ENCODE peak calls at places on chromosomes 3 and 15, in four cellular contexts. P is fibroblast of mammary gland, G is GM23338, T is AG04450. Z is an unnamed sample.

GRCh38 chr3:162302983-162303624 is 806.5 kb downstream of the OTOL1 start:
- DNase-seq in P (peak), G (no peak), T (no peak), Z (peak)

GRCh38 chr3:107117922-107118576 is 259.2 kb upstream of the CCDC54 start:
- DNase-seq in P (peak), G (peak), T (peak), Z (peak)

GRCh38 chr15:50353999-50354837 is 780 bp downstream of the GABPB1 start:
- DNase-seq in P (peak), G (peak), T (peak), Z (peak)

GRCh38 chr15:60511351-60512157 is 32.6 kb upstream of the ICE2 start:
- DNase-seq in P (no peak), G (no peak), T (no peak), Z (no peak)

GRCh38 chr15:81930582-81931369 is 115.0 kb downstream of the MEX3B start:
- DNase-seq in P (no peak), G (no peak), T (no peak), Z (no peak)

GRCh38 chr3:191962324-191962723 is 501.4 kb downstream of the PYDC2 start:
- DNase-seq in P (no peak), G (no peak), T (no peak), Z (no peak)

GRCh38 chr15:99435138-99435695 is 130.6 kb upstream of the MEF2A start:
- DNase-seq in P (no peak), G (no peak), T (no peak), Z (peak)

GRCh38 chr3:58130591-58130990 is 80.2 kb downstream of the DNASE1L3 start:
- DNase-seq in P (no peak), G (no peak), T (no peak), Z (no peak)

GRCh38 chr15:89399390-89400120 is 64.9 kb upstream of the POLG start:
- DNase-seq in P (peak), G (peak), T (no peak), Z (peak)

GRCh38 chr3:177382944-177383343 is 185.7 kb upstream of the TBL1XR1 start:
- DNase-seq in P (peak), G (no peak), T (no peak), Z (no peak)

GRCh38 chr15:28990390-28990789 is 104.6 kb downstream of the APBA2 start:
- DNase-seq in P (no peak), G (no peak), T (no peak), Z (no peak)

GRCh38 chr15:48679952-48680351 is 34.4 kb upstream of the FBN1 start:
- DNase-seq in P (peak), G (no peak), T (no peak), Z (no peak)

GRCh38 chr3:145704020-145704419 is 457.0 kb downstream of the PLOD2 start:
- DNase-seq in P (peak), G (no peak), T (no peak), Z (no peak)

GRCh38 chr3:100084100-100084806 is 30.0 kb downstream of the FILIP1L start:
- DNase-seq in P (no peak), G (no peak), T (no peak), Z (no peak)

GRCh38 chr3:144054766-144055165 is 83.1 kb downstream of the DIPK2A start:
- DNase-seq in P (no peak), G (no peak), T (no peak), Z (no peak)

GRCh38 chr3:86969500-86970189 is 21.3 kb downstream of the VGLL3 start:
- DNase-seq in P (peak), G (peak), T (no peak), Z (peak)

GRCh38 chr15:57235865-57236264 is 140.4 kb upstream of the CGNL1 start:
- DNase-seq in P (peak), G (peak), T (peak), Z (no peak)

GRCh38 chr15:90819390-90819789 is 49.0 kb upstream of the FURIN start:
- DNase-seq in P (no peak), G (no peak), T (no peak), Z (no peak)

GRCh38 chr15:34336947-34337556 is 529 bp downstream of the SLC12A6 start:
- DNase-seq in P (no peak), G (peak), T (no peak), Z (peak)

GRCh38 chr15:29613951-29614382 is 208.3 kb downstream of the TJP1 start:
- DNase-seq in P (no peak), G (peak), T (no peak), Z (peak)

GRCh38 chr3:55482496-55483195 is 4.5 kb downstream of the WNT5A start:
- DNase-seq in P (peak), G (peak), T (no peak), Z (no peak)

GRCh38 chr15:85525755-85526154 is 145.4 kb downstream of the AKAP13 start:
- DNase-seq in P (no peak), G (no peak), T (no peak), Z (peak)

GRCh38 chr3:127545711-127546457 is 44.6 kb downstream of the TPRA1 start:
- DNase-seq in P (no peak), G (no peak), T (no peak), Z (no peak)

GRCh38 chr15:63501256-63502089 is 2.9 kb upstream of the USP3 start:
- DNase-seq in P (peak), G (peak), T (peak), Z (peak)

DNA sequence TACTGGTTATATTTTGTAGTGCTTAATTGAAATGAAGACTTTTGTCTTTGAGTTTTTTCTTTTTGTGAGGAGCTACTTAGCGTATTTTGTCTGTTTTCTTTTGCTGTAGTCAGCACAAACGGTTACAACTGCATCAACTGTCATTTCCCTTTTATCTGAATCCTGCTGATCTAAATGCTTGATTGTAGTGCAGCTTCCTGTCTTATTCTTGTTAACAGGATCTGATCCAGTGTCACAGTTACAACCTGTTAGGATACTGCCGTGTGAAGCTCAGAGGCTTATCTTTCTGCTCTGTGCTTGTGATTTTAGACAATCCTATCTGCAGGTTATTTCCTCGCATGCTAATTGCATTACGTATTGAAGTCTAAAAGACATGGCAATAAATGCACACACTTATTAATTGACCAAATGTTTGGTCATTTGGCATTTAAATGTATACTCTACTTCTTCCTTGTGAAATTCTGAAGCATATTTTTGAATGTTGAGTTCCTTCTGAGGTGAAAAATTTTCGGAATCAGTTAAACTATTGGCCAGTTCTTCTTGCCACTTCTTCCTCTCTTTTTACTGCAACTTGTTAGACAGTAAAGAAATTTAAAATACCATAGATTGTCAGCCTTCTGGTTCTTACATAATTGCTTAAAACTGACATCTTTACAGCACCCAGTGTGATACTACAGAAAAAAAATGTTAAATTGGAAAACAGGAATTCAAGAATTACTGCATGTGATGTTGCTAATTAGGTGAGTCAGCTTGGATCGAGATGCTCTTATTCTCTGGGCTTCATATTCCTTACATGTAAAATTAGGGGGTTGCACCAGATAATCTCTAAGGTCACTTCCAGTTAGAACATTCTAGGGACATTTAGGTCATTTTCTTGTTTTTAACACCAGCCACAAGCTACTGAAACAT is 168.2 kb downstream of the MBNL1 start:
- DNase-seq in P (peak), G (no peak), T (no peak), Z (no peak)
- TF ChIP-seq CTCF in P (no peak), G (no peak), T (no peak), Z (no peak)

GRCh38 chr3:138594935-138595259 is 837 bp upstream of the CEP70 start:
- DNase-seq in P (no peak), G (no peak), T (no peak), Z (no peak)
- H3K4me3 ChIP-seq in P (no peak), G (no peak), T (no peak), Z (no peak)

GRCh38 chr3:181487236-181487978 is 224.3 kb upstream of the SOX2 start:
- DNase-seq in P (no peak), G (no peak), T (no peak), Z (no peak)
- TF ChIP-seq CTCF in P (no peak), G (no peak), T (no peak), Z (no peak)

GRCh38 chr3:129278439-129278969 is at the start of gene HMCES:
- DNase-seq in P (peak), G (peak), T (peak), Z (peak)

GRCh38 chr3:129278970-129279906 is 568 bp downstream of the HMCES start:
- DNase-seq in P (peak), G (peak), T (no peak), Z (peak)

GRCh38 chr3:129276385-129276784 is 2.3 kb upstream of the HMCES start:
- DNase-seq in P (no peak), G (no peak), T (no peak), Z (peak)

GRCh38 chr3:129280183-129280582 is 1.5 kb downstream of the HMCES start:
- DNase-seq in P (no peak), G (no peak), T (no peak), Z (no peak)

GRCh38 chr3:129277829-129278271 is 820 bp upstream of the HMCES start:
- DNase-seq in P (peak), G (peak), T (no peak), Z (no peak)
- H3K4me3 ChIP-seq in P (peak), G (peak), T (no peak), Z (no peak)

Z was measured in GM12865.